ENCODE peak calls at places on chromosomes 11 and 22, in four cellular contexts. U is GM12878, L is HepG2, J is K562. N is an unnamed sample.

GRCh38 chr11:117900144-117900651 is 23.7 kb upstream of the FXYD6 start:
- DNase-seq in L (no peak), J (no peak), U (peak; percentile 60), N (no peak)

GRCh38 chr22:23179381-23180294 is 671 bp upstream of the BCR start:
- DNase-seq in J (peak; percentile 81), L (no peak), U (no peak), N (no peak)

GRCh38 chr11:64914123-64914522 is 2.9 kb downstream of the ATG2A start:
- DNase-seq in J (no peak), L (no peak), U (no peak), N (no peak)

GRCh38 chr22:24876700-24877099 is 69.8 kb downstream of the LHFPL7 start:
- DNase-seq in J (no peak), U (no peak), L (no peak), N (no peak)

GRCh38 chr22:29689872-29690213 is 30.0 kb upstream of the CABP7 start:
- DNase-seq in U (no peak), J (peak; percentile 50), L (peak; percentile 24), N (peak; percentile 86)

GRCh38 chr11:8701891-8702597 is 19.5 kb downstream of the RPL27A start:
- DNase-seq in J (no peak), U (no peak), L (no peak), N (no peak)

GRCh38 chr22:35037089-35037488 is 28.9 kb upstream of the ISX start:
- DNase-seq in J (peak; percentile 8), U (no peak), L (no peak), N (peak; percentile 50)

GRCh38 chr11:111777094-111778046 is 11.2 kb upstream of the PPP2R1B start:
- DNase-seq in U (peak; percentile 52), L (peak; percentile 82), J (peak; percentile 77), N (no peak)

GRCh38 chr11:46238078-46238966 is 39.1 kb upstream of the CREB3L1 start:
- DNase-seq in U (no peak), J (peak; percentile 82), L (no peak), N (peak; percentile 67)

GRCh38 chr11:21785351-21785750 is 407.5 kb upstream of the ANO5 start:
- DNase-seq in L (no peak), U (no peak), J (no peak), N (no peak)

GRCh38 chr11:40542821-40543220 is 916.6 kb downstream of the LRRC4C start:
- DNase-seq in L (no peak), U (no peak), J (no peak), N (no peak)

GRCh38 chr11:57354699-57355098 is 16.5 kb downstream of the P2RX3 start:
- DNase-seq in U (no peak), J (no peak), L (no peak), N (no peak)

GRCh38 chr22:41925783-41926460 is 684 bp downstream of the TNFRSF13C start:
- DNase-seq in J (peak; percentile 78), L (peak; percentile 45), U (no peak), N (peak; percentile 91)

GRCh38 chr11:120332822-120333716 is 3.1 kb upstream of the ARHGEF12 start:
- DNase-seq in J (no peak), L (no peak), U (no peak), N (no peak)

GRCh38 chr11:130371004-130371590 is 56.4 kb upstream of the ZBTB44 start:
- DNase-seq in J (peak; percentile 6), U (no peak), L (no peak), N (no peak)

GRCh38 chr11:130369713-130370112 is 55.0 kb upstream of the ZBTB44 start:
- DNase-seq in J (no peak), U (no peak), L (no peak), N (no peak)

GRCh38 chr11:130369141-130369691 is 54.5 kb upstream of the ZBTB44 start:
- DNase-seq in U (no peak), J (no peak), L (no peak), N (no peak)
- TF ChIP-seq CBFB in U (no peak), J (no peak), L (no peak), N (no peak)

GRCh38 chr22:49266561-49267519 is 560.8 kb downstream of the BRD1 start:
- DNase-seq in U (no peak), J (no peak), L (no peak), N (peak; percentile 28)
- TF ChIP-seq CBFB in U (no peak), J (no peak), L (no peak), N (no peak)

DNA sequence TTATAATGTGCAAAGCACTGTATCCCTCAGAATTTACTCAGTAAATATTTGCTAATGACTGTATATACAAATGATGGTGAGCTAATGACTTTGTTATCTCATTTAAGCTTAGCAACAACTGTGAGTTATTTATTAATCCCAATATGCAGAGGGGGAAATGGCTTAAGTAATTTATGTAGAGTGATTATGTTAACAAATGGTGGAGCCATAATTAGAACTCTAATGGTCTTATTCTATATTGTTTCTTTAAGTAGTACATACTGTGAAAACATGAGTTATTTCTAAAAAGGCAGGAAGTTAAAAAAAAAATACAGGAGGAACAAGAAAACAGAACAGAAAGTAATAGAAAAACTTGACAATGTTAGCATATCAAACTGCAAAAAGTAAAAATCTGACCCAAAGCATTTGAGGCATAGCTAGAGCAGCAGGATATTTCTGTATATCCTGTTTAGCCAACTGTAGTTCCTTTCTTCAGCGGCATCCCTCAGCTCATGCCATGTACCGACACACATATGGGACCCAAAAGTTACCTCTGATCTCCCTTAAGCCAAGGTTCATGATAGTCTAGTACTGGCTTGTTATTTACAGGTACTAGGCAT is 94.2 kb downstream of the FCHSD2 start:
- DNase-seq in U (peak; percentile 88), L (no peak), J (no peak), N (no peak)
- TF ChIP-seq CBFB in U (peak; percentile 14), L (no peak), J (no peak), N (no peak)

GRCh38 chr11:933936-934335 is 8.3 kb downstream of the AP2A2 start:
- DNase-seq in U (no peak), L (no peak), J (no peak), N (no peak)

GRCh38 chr11:936199-936598 is 10.5 kb downstream of the AP2A2 start:
- DNase-seq in U (no peak), J (no peak), L (peak; percentile 58), N (no peak)

GRCh38 chr11:933002-933820 is 7.5 kb downstream of the AP2A2 start:
- DNase-seq in U (no peak), J (no peak), L (no peak), N (no peak)

GRCh38 chr11:932435-932834 is 6.8 kb downstream of the AP2A2 start:
- DNase-seq in J (no peak), U (no peak), L (no peak), N (no peak)

DNA sequence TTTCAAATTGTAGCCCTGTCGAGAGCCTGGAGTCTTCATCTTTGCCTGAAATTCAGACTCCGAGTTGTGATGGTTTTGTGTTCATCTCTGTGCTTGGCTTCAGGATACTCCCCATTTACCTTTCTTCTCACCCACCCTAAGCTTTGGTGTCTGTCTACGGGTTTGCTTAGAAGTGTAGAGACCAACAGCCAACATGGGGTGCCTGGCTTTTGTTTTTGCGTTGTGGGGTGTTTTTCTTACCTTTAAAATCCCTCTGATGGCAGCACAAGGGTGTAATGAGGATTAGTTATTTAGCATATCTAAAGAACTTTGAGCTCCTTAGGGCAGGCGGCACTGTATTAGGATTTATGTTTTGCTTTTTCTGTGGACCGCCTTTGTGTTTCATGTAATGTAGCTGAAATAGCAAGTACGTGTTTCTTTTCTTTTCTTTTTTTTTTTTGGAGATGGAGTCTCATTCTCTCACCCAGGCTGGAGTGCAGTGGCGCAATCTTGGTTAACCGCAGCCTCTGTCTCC is 8.8 kb downstream of the AP2A2 start:
- DNase-seq in U (no peak), L (no peak), J (no peak), N (no peak)
- TF ChIP-seq CBFB in U (no peak), L (no peak), J (no peak), N (no peak)